ENCODE peak calls at places on chromosomes 4 and X, in five cellular contexts. K, N, Q, V and G are unnamed samples.

GRCh38 chr4:145012841-145013240 is 85.2 kb downstream of the ANAPC10 start:
- DNase-seq in N (no peak), V (no peak), K (peak), Q (no peak), G (no peak)

GRCh38 chr4:36388710-36389109 is 107.3 kb downstream of the DTHD1 start:
- DNase-seq in Q (no peak), N (no peak), V (no peak), K (no peak), G (no peak)

GRCh38 chr4:111230265-111230664 is 607.4 kb upstream of the PITX2 start:
- DNase-seq in V (peak), K (peak), N (no peak), Q (no peak), G (no peak)

GRCh38 chr4:20288047-20288650 is 36.4 kb downstream of the SLIT2 start:
- DNase-seq in K (peak), N (no peak), V (no peak), Q (no peak), G (no peak)

GRCh38 chr4:152614337-152614736 is 65.5 kb downstream of the TMEM154 start:
- DNase-seq in N (no peak), Q (no peak), K (no peak), V (no peak), G (no peak)

GRCh38 chrX:111743316-111743715 is 62.3 kb downstream of the ALG13 start:
- DNase-seq in Q (no peak), K (no peak), N (no peak), V (no peak), G (no peak)

GRCh38 chr4:8205241-8205707 is 6.2 kb downstream of the SH3TC1 start:
- DNase-seq in K (no peak), Q (no peak), N (no peak), V (no peak), G (no peak)

GRCh38 chr4:39045791-39046221 is 13.6 kb upstream of the TMEM156 start:
- DNase-seq in V (no peak), K (peak), N (no peak), Q (no peak), G (no peak)

GRCh38 chr4:79552311-79552710 is 144.3 kb upstream of the GK2 start:
- DNase-seq in K (no peak), Q (no peak), N (no peak), V (no peak), G (no peak)

GRCh38 chr4:109294006-109294405 is 8.5 kb downstream of the COL25A1 start:
- DNase-seq in V (no peak), N (no peak), K (no peak), Q (no peak), G (no peak)

GRCh38 chr4:4502694-4503311 is 39.0 kb downstream of the STX18 start:
- DNase-seq in Q (no peak), V (no peak), N (no peak), K (peak), G (no peak)

GRCh38 chr4:73729534-73730165 is 10.7 kb upstream of the CXCL8 start:
- DNase-seq in Q (peak), N (peak), K (peak), V (peak), G (peak)

GRCh38 chr4:26420438-26420837 is 69.8 kb downstream of the CCKAR start:
- DNase-seq in V (peak), Q (no peak), K (peak), N (no peak), G (no peak)

GRCh38 chrX:154473683-154474082 is 5.4 kb downstream of the LAGE3 start:
- DNase-seq in K (no peak), Q (no peak), N (no peak), V (no peak), G (no peak)

GRCh38 chrX:55167124-55167523 is 53.0 kb upstream of the PAGE5 start:
- DNase-seq in V (no peak), N (no peak), Q (no peak), K (no peak), G (no peak)

GRCh38 chrX:16185725-16186136 is 18.4 kb downstream of the MAGEB17 start:
- DNase-seq in Q (no peak), V (peak), N (no peak), K (peak), G (no peak)

GRCh38 chrX:154325541-154325940 is 29.9 kb downstream of the TKTL1 start:
- DNase-seq in V (no peak), K (peak), Q (no peak), N (no peak), G (no peak)

GRCh38 chr4:174396599-174396998 is 112.9 kb downstream of the CEP44 start:
- DNase-seq in K (no peak), Q (no peak), V (no peak), N (no peak), G (no peak)

GRCh38 chr4:114464873-114465272 is 133.7 kb upstream of the UGT8 start:
- DNase-seq in Q (no peak), N (no peak), K (no peak), V (no peak), G (no peak)

GRCh38 chrX:123731258-123731986 is 1.4 kb downstream of the THOC2 start:
- DNase-seq in Q (no peak), K (peak), N (no peak), V (no peak), G (no peak)

GRCh38 chrX:75522565-75523411 is at the start of gene ZDHHC15:
- DNase-seq in N (peak), K (peak), Q (peak), V (no peak), G (peak)

GRCh38 chrX:132958086-132958703 is at the start of gene HS6ST2:
- DNase-seq in V (no peak), N (peak), Q (peak), K (no peak), G (peak)

GRCh38 chr4:129929052-129929451 is 833.1 kb downstream of the C4orf33 start:
- DNase-seq in V (no peak), N (no peak), K (no peak), Q (no peak), G (no peak)

GRCh38 chr4:40211224-40212185 is 14.7 kb downstream of the RHOH start:
- DNase-seq in Q (no peak), N (no peak), V (no peak), K (no peak), G (no peak)

GRCh38 chr4:184489771-184490170 is 15.4 kb upstream of the IRF2 start:
- DNase-seq in V (no peak), K (no peak), Q (no peak), N (no peak), G (no peak)

GRCh38 chr4:184485279-184485678 is 10.9 kb upstream of the IRF2 start:
- DNase-seq in N (no peak), V (no peak), K (no peak), Q (no peak), G (no peak)

GRCh38 chr4:184481544-184481943 is 7.2 kb upstream of the IRF2 start:
- DNase-seq in V (no peak), K (no peak), N (no peak), Q (no peak), G (no peak)

DNA sequence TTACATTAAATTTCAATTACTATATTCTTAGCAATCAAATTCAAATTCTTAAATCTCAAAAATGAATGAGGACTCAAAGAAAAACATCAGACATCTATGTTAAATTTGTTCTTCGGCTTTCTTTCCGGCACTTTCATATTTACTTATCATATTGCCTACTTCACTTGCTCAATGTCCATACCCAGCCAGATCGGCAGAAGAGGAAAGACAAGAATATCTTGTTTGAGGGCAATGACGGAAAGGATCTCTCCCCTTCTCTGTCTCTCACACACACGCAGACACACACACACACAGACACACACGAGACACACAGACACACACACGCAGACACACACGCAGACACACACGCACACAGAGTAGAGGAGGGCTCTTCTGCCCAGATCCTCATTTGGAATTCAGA is 13.2 kb upstream of the IRF2 start:
- DNase-seq in N (no peak), V (no peak), K (no peak), Q (no peak), G (no peak)
- H3K4me3 ChIP-seq in N (no peak), V (no peak), K (no peak), Q (no peak), G (no peak)

DNA sequence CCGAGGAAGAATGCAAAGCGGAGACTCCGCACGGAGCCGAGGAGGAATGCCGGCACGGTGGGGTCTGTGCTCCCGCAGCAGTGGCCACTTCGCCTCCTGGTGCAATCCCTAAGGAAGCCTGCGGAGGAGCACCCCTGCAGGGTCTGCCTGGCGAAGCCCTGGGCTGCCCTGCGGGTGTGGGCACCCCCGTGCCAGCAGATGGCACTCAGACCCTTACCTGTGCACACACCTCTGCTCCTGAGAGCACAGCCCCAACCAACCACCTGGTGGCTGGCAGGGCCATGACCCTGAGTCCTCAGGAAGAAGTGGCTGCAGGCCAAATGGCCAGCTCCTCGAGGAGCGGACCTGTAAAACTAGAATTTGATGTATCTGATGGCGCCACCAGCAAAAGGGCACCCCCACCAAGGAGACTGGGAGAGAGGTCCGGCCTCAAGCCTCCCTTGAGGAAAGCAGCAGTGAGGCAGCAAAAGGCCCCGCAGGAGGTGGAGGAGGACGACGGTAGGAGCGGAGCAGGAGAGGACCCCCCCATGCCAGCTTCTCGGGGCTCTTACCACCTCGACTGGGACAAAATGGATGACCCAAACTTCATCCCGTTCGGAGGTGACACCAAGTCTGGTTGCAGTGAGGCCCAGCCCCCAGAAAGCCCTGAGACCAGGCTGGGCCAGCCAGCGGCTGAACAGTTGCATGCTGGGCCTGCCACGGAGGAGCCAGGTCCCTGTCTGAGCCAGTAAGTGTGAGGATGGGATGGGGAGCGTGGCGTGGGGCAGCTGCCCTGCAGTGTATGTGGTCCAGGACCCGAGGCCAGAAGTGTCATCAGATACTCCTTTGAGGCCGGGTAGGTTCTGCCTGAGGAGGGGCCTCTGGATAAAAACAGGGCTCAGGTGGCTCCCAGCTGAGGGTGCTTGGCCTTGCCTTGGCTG is 7.0 kb downstream of the TACC3 start:
- DNase-seq in K (no peak), V (no peak), Q (no peak), N (no peak), G (peak)
- TF ChIP-seq CTCF in K (peak), V (no peak), Q (no peak), N (no peak), G (no peak)

GRCh38 chr4:119149110-119149509 is 13.5 kb downstream of the MYOZ2 start:
- DNase-seq in Q (no peak), N (no peak), V (no peak), K (no peak), G (no peak)
- H3K4me3 ChIP-seq in Q (no peak), N (no peak), V (no peak), K (no peak), G (no peak)

DNA sequence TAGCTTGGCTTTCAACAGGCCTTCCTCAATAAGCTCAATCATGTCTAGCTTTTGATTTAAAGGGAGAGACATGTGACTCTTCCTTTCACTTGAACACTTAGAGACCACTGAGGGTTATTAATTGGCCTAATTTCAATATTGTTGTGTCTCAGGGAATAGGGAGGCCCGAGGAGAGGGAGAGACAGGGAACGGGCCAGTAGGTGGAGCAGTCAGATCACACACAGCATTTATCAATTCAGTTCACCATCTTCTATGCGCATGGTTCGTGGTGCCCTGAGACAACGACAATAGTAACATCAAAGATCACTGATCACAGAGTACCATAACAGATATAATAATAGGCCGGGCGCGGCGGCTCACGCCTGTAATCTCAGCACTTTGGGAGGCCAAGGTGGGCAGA is 17.8 kb downstream of the ZNF81 start:
- DNase-seq in K (peak), V (no peak), N (peak), Q (peak), G (no peak)
- TF ChIP-seq CTCF in K (peak), V (peak), N (peak), Q (peak), G (peak)

GRCh38 chrX:148538582-148538981 is 38.2 kb downstream of the AFF2 start:
- DNase-seq in V (no peak), K (no peak), N (no peak), Q (no peak), G (no peak)

GRCh38 chrX:148535639-148536038 is 35.2 kb downstream of the AFF2 start:
- DNase-seq in K (no peak), Q (no peak), N (no peak), V (no peak), G (no peak)

GRCh38 chrX:148536961-148537360 is 36.5 kb downstream of the AFF2 start:
- DNase-seq in V (no peak), N (no peak), K (peak), Q (no peak), G (no peak)

GRCh38 chrX:148540114-148540513 is 39.7 kb downstream of the AFF2 start:
- DNase-seq in Q (no peak), V (no peak), K (no peak), N (no peak), G (no peak)

DNA sequence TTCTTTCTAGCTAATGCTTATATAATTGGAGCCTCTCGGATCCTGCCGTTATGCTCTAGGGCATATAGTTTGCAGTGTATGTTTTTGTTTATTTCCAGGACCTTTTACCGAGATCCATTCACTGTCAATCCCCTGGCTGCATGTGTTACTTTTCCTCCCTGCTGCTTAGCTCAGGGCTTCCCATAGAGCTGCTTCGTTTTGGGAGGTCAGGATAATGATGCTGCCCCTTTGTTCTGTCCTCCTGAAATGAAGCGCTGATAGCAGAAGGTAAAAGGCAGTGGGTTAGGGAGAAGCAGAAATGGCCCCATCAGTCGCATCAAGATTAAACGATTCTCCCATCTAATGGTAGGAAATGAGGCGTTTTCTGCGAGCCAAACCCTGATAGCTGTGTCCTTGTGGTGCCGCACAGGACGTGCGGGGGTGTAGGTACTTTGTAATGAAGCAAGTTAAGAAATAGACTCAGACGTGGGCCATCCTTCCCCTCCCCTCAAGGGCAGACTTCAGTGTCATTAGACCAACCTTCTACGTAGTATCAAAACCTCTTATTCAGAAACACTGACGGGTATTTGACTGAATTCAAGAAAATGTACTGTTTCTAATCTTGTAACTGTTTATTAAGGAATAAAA is 37.3 kb downstream of the AFF2 start:
- DNase-seq in V (no peak), K (no peak), Q (no peak), N (no peak), G (no peak)
- H3K4me3 ChIP-seq in V (no peak), K (no peak), Q (no peak), N (no peak), G (no peak)

GRCh38 chr4:155371432-155372043 is 5.2 kb downstream of the MAP9 start:
- DNase-seq in Q (no peak), N (no peak), K (peak), V (no peak), G (no peak)
- TF ChIP-seq CTCF in Q (no peak), N (peak), K (peak), V (peak), G (peak)

DNA sequence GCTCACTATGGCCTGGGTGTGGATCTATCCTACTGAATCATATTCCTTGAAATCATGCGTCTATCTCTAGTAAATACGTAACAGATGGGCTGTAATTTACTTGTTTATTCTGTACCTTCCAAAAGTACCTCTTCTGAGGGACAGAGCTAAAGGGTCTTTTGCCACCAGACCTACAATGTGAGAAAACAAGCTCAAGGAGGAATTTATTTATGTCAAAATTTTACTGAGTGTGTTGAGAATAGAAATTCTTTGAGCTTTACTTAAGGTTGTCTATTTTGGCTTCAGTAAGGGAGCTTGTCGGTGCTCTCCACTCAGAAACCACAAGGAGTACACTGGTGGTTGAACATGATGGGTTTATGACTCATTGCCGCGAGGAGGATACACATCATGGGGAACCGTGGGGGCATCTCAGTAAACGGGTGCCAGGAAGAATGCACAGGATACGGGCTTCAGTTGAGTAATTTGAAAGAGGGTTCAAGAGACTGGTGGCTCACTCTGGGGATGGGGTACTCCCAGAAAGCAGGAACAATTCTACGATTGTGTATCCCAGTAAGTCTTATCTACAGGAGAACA is 3.0 kb downstream of the ANK2 start:
- DNase-seq in K (peak), V (no peak), N (no peak), Q (no peak), G (no peak)
- H3K4me3 ChIP-seq in K (no peak), V (no peak), N (no peak), Q (no peak), G (no peak)